ENCODE peak calls at places on chromosomes 16 and 17, in nine cellular contexts. Z, D, M, R, O, U, K, C and N are unnamed samples.

GRCh38 chr17:1344521-1344920 is 55.5 kb downstream of the YWHAE start:
- DNase-seq in Z (no peak), D (no peak), M (no peak), R (no peak), O (no peak), U (no peak), K (no peak), C (no peak), N (no peak)

GRCh38 chr16:81189100-81189664 is 49.3 kb upstream of the BCO1 start:
- DNase-seq in Z (no peak), D (peak), M (no peak), R (no peak), O (peak), U (no peak), K (peak), C (no peak), N (no peak)

GRCh38 chr16:84905965-84906460 is 86.2 kb downstream of the CRISPLD2 start:
- DNase-seq in Z (no peak), D (no peak), M (no peak), R (no peak), O (no peak), U (no peak), K (no peak), C (no peak), N (no peak)

GRCh38 chr16:55045329-55046145 is 114.9 kb downstream of the IRX5 start:
- DNase-seq in Z (no peak), D (no peak), M (no peak), R (no peak), O (no peak), U (no peak), K (no peak), C (no peak), N (no peak)

GRCh38 chr17:68011199-68011665 is 15.0 kb upstream of the C17orf58 start:
- DNase-seq in Z (peak), D (peak), M (no peak), R (no peak), O (peak), U (peak), K (peak), C (peak), N (no peak)

GRCh38 chr17:31581491-31581890 is 190.0 kb downstream of the RAB11FIP4 start:
- DNase-seq in Z (peak), D (no peak), M (no peak), R (no peak), O (no peak), U (no peak), K (peak), C (no peak), N (peak)

GRCh38 chr17:46764709-46765401 is 53.6 kb downstream of the WNT3 start:
- DNase-seq in Z (peak), D (no peak), M (peak), R (no peak), O (no peak), U (no peak), K (peak), C (no peak), N (peak)

GRCh38 chr16:25060920-25061319 is 45.8 kb upstream of the ARHGAP17 start:
- DNase-seq in Z (no peak), D (peak), M (no peak), R (no peak), O (no peak), U (no peak), K (no peak), C (no peak), N (no peak)

GRCh38 chr17:31424944-31425582 is 33.6 kb downstream of the RAB11FIP4 start:
- DNase-seq in Z (no peak), D (peak), M (no peak), R (no peak), O (no peak), U (no peak), K (no peak), C (peak), N (peak)

GRCh38 chr16:79006206-79006605 is 594.3 kb downstream of the MAF start:
- DNase-seq in Z (no peak), D (no peak), M (no peak), R (no peak), O (no peak), U (no peak), K (no peak), C (no peak), N (no peak)

GRCh38 chr16:63324306-63324705 is 1288.1 kb upstream of the CDH8 start:
- DNase-seq in Z (no peak), D (no peak), M (no peak), R (no peak), O (no peak), U (no peak), K (no peak), C (no peak), N (no peak)

GRCh38 chr16:1518626-1519135 is 14.8 kb upstream of the TMEM204 start:
- DNase-seq in Z (no peak), D (no peak), M (no peak), R (no peak), O (no peak), U (no peak), K (no peak), C (no peak), N (no peak)

GRCh38 chr17:80909635-80910034 is 82.0 kb upstream of the CHMP6 start:
- DNase-seq in Z (no peak), D (no peak), M (no peak), R (no peak), O (no peak), U (no peak), K (no peak), C (no peak), N (no peak)

GRCh38 chr17:74797824-74798223 is 21.7 kb upstream of the NAT9 start:
- DNase-seq in Z (no peak), D (no peak), M (no peak), R (no peak), O (no peak), U (no peak), K (no peak), C (no peak), N (no peak)

GRCh38 chr16:46673320-46674013 is 15.5 kb downstream of the VPS35 start:
- DNase-seq in Z (peak), D (peak), M (peak), R (no peak), O (no peak), U (peak), K (peak), C (no peak), N (peak)

GRCh38 chr17:61425682-61426481 is 26.2 kb downstream of the TBX2 start:
- DNase-seq in Z (peak), D (no peak), M (no peak), R (no peak), O (no peak), U (peak), K (peak), C (no peak), N (no peak)

GRCh38 chr17:1390422-1391367 is 9.3 kb downstream of the YWHAE start:
- DNase-seq in Z (no peak), D (peak), M (peak), R (no peak), O (no peak), U (no peak), K (no peak), C (no peak), N (no peak)

GRCh38 chr16:50371036-50371716 is 2.4 kb upstream of the BRD7 start:
- DNase-seq in Z (no peak), D (no peak), M (no peak), R (no peak), O (no peak), U (no peak), K (no peak), C (no peak), N (no peak)

GRCh38 chr16:53817117-53817516 is 113.2 kb downstream of the FTO start:
- DNase-seq in Z (peak), D (no peak), M (peak), R (no peak), O (no peak), U (peak), K (peak), C (no peak), N (peak)

GRCh38 chr17:12691173-12691572 is 25.5 kb downstream of the MYOCD start:
- DNase-seq in Z (no peak), D (no peak), M (no peak), R (peak), O (no peak), U (no peak), K (no peak), C (no peak), N (peak)

GRCh38 chr17:47714773-47715396 is 18.2 kb upstream of the TBX21 start:
- DNase-seq in Z (no peak), D (no peak), M (no peak), R (no peak), O (no peak), U (no peak), K (no peak), C (peak), N (no peak)

GRCh38 chr16:84382396-84382795 is 14.1 kb downstream of the ATP2C2 start:
- DNase-seq in Z (no peak), D (no peak), M (no peak), R (no peak), O (no peak), U (no peak), K (no peak), C (peak), N (no peak)

GRCh38 chr16:12600116-12600515 is 203.6 kb downstream of the CPPED1 start:
- DNase-seq in Z (no peak), D (no peak), M (no peak), R (no peak), O (no peak), U (no peak), K (no peak), C (no peak), N (no peak)

GRCh38 chr16:4320571-4321137 is 4.8 kb downstream of the GLIS2 start:
- DNase-seq in Z (no peak), D (no peak), M (peak), R (no peak), O (no peak), U (no peak), K (no peak), C (no peak), N (no peak)

GRCh38 chr17:65587602-65588193 is 26.2 kb upstream of the AXIN2 start:
- DNase-seq in Z (no peak), D (no peak), M (no peak), R (no peak), O (no peak), U (no peak), K (peak), C (no peak), N (no peak)

GRCh38 chr16:58411736-58412614 is 19.7 kb downstream of the GINS3 start:
- DNase-seq in Z (peak), D (no peak), M (peak), R (no peak), O (no peak), U (no peak), K (no peak), C (no peak), N (no peak)

GRCh38 chr17:69412336-69412735 is 2.2 kb upstream of the MAP2K6 start:
- DNase-seq in Z (no peak), D (no peak), M (no peak), R (no peak), O (no peak), U (no peak), K (no peak), C (no peak), N (no peak)

GRCh38 chr17:66507103-66507923 is 204.9 kb downstream of the PRKCA start:
- DNase-seq in Z (peak), D (no peak), M (peak), R (no peak), O (peak), U (peak), K (peak), C (no peak), N (peak)

GRCh38 chr16:3651461-3652372 is 2.8 kb upstream of the DNASE1 start:
- DNase-seq in Z (no peak), D (no peak), M (no peak), R (no peak), O (no peak), U (no peak), K (no peak), C (peak), N (no peak)

GRCh38 chr16:69286941-69287713 is 24.0 kb upstream of the VPS4A start:
- DNase-seq in Z (peak), D (peak), M (peak), R (peak), O (peak), U (peak), K (peak), C (no peak), N (peak)

GRCh38 chr16:4495766-4496165 is 19.6 kb downstream of the HMOX2 start:
- DNase-seq in Z (no peak), D (no peak), M (peak), R (no peak), O (no peak), U (no peak), K (no peak), C (no peak), N (no peak)

GRCh38 chr17:82345151-82345976 is 11.8 kb upstream of the SECTM1 start:
- DNase-seq in Z (no peak), D (no peak), M (no peak), R (no peak), O (no peak), U (no peak), K (no peak), C (no peak), N (no peak)
- H3K27ac ChIP-seq in Z (no peak), D (peak), M (no peak), R (no peak), O (no peak), U (no peak), K (no peak), C (no peak), N (no peak)

GRCh38 chr17:17216776-17217175 is 10.6 kb upstream of the PLD6 start:
- DNase-seq in Z (no peak), D (no peak), M (no peak), R (no peak), O (no peak), U (no peak), K (no peak), C (no peak), N (no peak)
- TF ChIP-seq CTCF in Z (no peak), D (no peak), M (peak), R (no peak), O (no peak), U (peak), K (no peak), C (no peak), N (peak)

GRCh38 chr16:82995927-82996441 is 369.2 kb downstream of the CDH13 start:
- DNase-seq in Z (no peak), D (no peak), M (peak), R (no peak), O (peak), U (no peak), K (peak), C (no peak), N (peak)
- H3K27ac ChIP-seq in Z (no peak), D (no peak), M (no peak), R (peak), O (peak), U (no peak), K (no peak), C (no peak), N (peak)

GRCh38 chr17:33038740-33039139 is 47.1 kb downstream of the SPACA3 start:
- DNase-seq in Z (no peak), D (peak), M (peak), R (no peak), O (peak), U (peak), K (peak), C (no peak), N (no peak)
- TF ChIP-seq CTCF in Z (peak), D (peak), M (peak), R (peak), O (peak), U (peak), K (peak), C (peak), N (peak)

DNA sequence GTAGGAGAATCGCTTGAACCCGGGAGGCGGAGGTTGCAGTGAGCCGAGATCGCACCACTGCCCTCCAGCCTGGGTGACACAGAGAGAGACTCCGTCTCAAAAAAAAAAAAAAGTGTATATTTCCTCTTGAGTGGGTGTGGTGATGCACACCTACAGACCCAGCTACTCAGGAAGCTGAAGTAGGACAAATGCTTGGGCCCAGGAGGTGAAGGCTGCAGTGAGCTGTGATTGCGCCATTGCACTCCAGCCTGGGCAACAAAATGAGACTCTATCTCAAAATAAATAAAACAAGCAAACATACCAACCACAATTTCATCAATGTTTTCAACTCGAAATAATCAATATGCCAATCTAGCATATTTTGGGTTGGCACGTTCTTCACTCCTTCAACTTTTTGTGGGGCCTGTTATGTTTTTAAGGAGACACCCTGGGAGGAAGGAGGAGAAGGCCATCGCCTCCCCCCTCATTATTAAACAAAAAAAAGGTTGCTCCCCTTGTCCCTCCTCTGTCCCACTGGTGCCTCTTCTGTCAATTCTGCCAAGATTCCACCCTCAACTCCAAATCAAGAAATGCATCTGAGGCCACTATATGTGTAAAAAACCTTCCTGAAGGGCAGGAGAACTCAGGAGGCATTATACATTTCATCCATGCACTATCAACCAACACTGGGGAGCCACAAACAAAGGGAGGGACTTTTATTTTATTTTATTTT is 52.4 kb upstream of the ATF7IP2 start:
- DNase-seq in Z (no peak), D (no peak), M (no peak), R (no peak), O (no peak), U (no peak), K (no peak), C (no peak), N (no peak)
- H3K27ac ChIP-seq in Z (no peak), D (peak), M (no peak), R (no peak), O (no peak), U (no peak), K (no peak), C (no peak), N (no peak)

GRCh38 chr17:73595068-73595865 is 49.0 kb downstream of the SDK2 start:
- DNase-seq in Z (no peak), D (peak), M (peak), R (no peak), O (peak), U (no peak), K (peak), C (peak), N (no peak)
- TF ChIP-seq CTCF in Z (no peak), D (peak), M (peak), R (peak), O (peak), U (peak), K (no peak), C (peak), N (no peak)

DNA sequence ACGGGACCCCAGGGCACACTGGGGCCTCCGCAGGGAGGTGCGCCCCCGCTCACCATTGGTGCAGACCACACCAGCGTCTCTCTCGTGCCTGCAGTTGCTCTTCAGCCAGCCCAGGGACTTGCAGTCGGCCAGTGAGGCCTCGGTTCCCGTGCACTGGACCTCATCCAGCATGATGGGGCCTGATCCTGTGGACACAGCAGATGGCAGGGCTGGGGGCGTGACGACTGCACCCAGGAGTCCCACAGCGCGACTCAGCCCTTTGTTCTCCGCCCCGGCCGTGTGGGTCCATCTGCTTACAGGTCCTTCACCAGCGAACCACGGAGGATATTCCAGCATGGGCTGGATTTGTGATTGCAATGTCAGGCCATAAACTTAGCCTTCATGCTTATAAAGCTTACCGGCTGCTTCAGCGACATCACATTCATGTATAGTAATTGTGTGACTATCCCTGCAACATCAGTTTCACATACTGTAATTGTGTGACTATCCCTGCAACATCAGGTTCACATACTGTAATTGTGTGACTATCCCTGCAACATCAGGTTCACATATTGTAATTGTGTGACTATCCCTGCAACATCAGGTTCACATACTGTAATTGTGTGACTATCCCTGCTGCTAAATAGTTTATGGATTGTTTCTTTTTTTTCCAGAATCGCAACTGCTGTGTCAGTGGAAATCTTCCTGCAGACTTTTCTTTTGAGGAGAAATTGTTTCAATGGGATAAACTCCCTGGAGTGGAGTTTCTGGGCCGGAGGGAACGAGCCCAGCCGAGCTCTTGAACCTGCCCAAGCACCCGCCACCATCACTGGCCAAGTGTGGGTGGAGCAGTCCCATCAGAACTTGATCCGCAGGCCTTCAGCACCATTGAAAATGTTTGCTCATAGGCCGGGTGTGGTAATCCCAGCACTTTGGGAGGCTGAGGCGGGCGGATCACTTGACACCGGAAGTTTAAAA is 4.8 kb downstream of the LGALS3BP start:
- DNase-seq in Z (no peak), D (peak), M (peak), R (peak), O (peak), U (peak), K (peak), C (no peak), N (peak)
- H3K27ac ChIP-seq in Z (peak), D (no peak), M (no peak), R (peak), O (peak), U (no peak), K (peak), C (no peak), N (no peak)

DNA sequence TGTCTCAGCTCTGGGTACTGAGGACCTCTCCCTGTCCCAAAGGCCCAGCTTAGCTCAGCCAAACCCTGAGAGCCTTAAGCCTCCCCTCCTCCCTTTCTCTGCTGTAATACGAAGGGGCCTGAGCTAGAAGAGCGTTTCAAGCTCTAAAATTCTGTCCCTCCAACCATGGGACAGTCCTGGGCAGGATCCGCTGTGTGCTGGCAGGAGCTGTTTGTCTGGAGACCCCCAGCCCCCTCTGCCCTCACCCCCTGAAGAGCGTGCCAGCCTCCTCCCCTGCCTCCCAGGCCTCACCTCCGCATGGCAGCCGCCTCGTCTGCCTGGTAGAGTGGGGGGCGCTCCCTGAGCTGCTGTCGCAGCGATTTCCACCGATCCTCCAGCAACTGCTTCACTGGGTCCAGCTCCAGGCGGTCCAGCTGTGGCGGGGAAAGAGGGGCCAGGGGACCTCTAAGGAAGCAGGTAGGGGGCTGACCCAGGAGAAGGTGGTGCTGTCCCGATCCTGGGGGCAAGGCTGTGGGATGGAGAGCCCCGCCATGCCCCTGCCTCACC is 14.7 kb downstream of the UBALD2 start:
- DNase-seq in Z (no peak), D (no peak), M (no peak), R (no peak), O (no peak), U (no peak), K (no peak), C (no peak), N (no peak)
- TF ChIP-seq CTCF in Z (peak), D (no peak), M (no peak), R (no peak), O (no peak), U (peak), K (no peak), C (no peak), N (no peak)